ENCODE peak calls at places on chromosomes 13 and 19, in four cellular contexts. One of them, this sample, is unnamed.

GRCh38 chr13:96822900-96823299 is 171.4 kb downstream of the OXGR1 start:
- DNase-seq in AG04450: no peak
- DNase-seq in AG09309: no peak
- DNase-seq in fibroblast of lung: peak
- DNase-seq in this sample: no peak

GRCh38 chr19:52941941-52942370 is 18.7 kb upstream of the ZNF888 start:
- DNase-seq in AG04450: no peak
- DNase-seq in AG09309: no peak
- DNase-seq in fibroblast of lung: peak
- DNase-seq in this sample: no peak

GRCh38 chr13:72458701-72459100 is 268.7 kb downstream of the MZT1 start:
- DNase-seq in fibroblast of lung: peak
- DNase-seq in AG09309: no peak
- DNase-seq in AG04450: no peak
- DNase-seq in this sample: no peak

GRCh38 chr19:47040869-47041268 is 7.6 kb downstream of the TMEM160 start:
- DNase-seq in AG09309: no peak
- DNase-seq in AG04450: no peak
- DNase-seq in fibroblast of lung: no peak
- DNase-seq in this sample: no peak

GRCh38 chr19:18392936-18393335 is 4.5 kb downstream of the LRRC25 start:
- DNase-seq in fibroblast of lung: no peak
- DNase-seq in AG09309: no peak
- DNase-seq in AG04450: no peak
- DNase-seq in this sample: no peak

GRCh38 chr13:31631071-31631470 is 108.3 kb upstream of the RXFP2 start:
- DNase-seq in AG09309: no peak
- DNase-seq in fibroblast of lung: peak
- DNase-seq in AG04450: no peak
- DNase-seq in this sample: no peak

GRCh38 chr19:2613507-2614295 is 88.8 kb downstream of the GNG7 start:
- DNase-seq in fibroblast of lung: peak
- DNase-seq in AG09309: no peak
- DNase-seq in AG04450: no peak
- DNase-seq in this sample: no peak

GRCh38 chr19:4581381-4582111 is 22.1 kb upstream of the SEMA6B start:
- DNase-seq in fibroblast of lung: peak
- DNase-seq in AG04450: no peak
- DNase-seq in AG09309: no peak
- DNase-seq in this sample: no peak

GRCh38 chr13:49935171-49936084 is 712 bp downstream of the SPRYD7 start:
- DNase-seq in fibroblast of lung: peak
- DNase-seq in AG09309: no peak
- DNase-seq in AG04450: no peak
- DNase-seq in this sample: peak

GRCh38 chr19:9834302-9834725 is 804 bp upstream of the PIN1 start:
- DNase-seq in AG04450: no peak
- DNase-seq in AG09309: no peak
- DNase-seq in fibroblast of lung: no peak
- DNase-seq in this sample: no peak

GRCh38 chr13:92122454-92122853 is 724.0 kb downstream of the GPC5 start:
- DNase-seq in fibroblast of lung: peak
- DNase-seq in AG04450: no peak
- DNase-seq in AG09309: no peak
- DNase-seq in this sample: no peak

GRCh38 chr13:39665763-39666162 is 10.3 kb downstream of the COG6 start:
- DNase-seq in fibroblast of lung: no peak
- DNase-seq in AG04450: no peak
- DNase-seq in AG09309: no peak
- DNase-seq in this sample: no peak

GRCh38 chr19:4575267-4575793 is 15.8 kb upstream of the SEMA6B start:
- DNase-seq in AG09309: peak
- DNase-seq in fibroblast of lung: peak
- DNase-seq in AG04450: peak
- DNase-seq in this sample: peak

GRCh38 chr19:4866595-4867424 is 657 bp downstream of the PLIN3 start:
- DNase-seq in AG04450: no peak
- DNase-seq in fibroblast of lung: peak
- DNase-seq in AG09309: no peak
- DNase-seq in this sample: peak

GRCh38 chr19:51002542-51003311 is 1.3 kb upstream of the KLK8 start:
- DNase-seq in AG09309: no peak
- DNase-seq in fibroblast of lung: no peak
- DNase-seq in AG04450: no peak
- DNase-seq in this sample: no peak

GRCh38 chr13:64810701-64811258 is 2419.4 kb downstream of the PCDH9 start:
- DNase-seq in AG04450: no peak
- DNase-seq in AG09309: no peak
- DNase-seq in fibroblast of lung: peak
- DNase-seq in this sample: no peak

GRCh38 chr13:76683854-76684253 is 202.4 kb downstream of the KCTD12 start:
- DNase-seq in AG04450: no peak
- DNase-seq in AG09309: no peak
- DNase-seq in fibroblast of lung: no peak
- DNase-seq in this sample: no peak

GRCh38 chr13:52884429-52884828 is 36.0 kb upstream of the PCDH8 start:
- DNase-seq in AG04450: no peak
- DNase-seq in fibroblast of lung: no peak
- DNase-seq in AG09309: no peak
- DNase-seq in this sample: no peak

GRCh38 chr19:35718345-35719041 is 690 bp downstream of the KMT2B start:
- DNase-seq in AG04450: no peak
- DNase-seq in fibroblast of lung: peak
- DNase-seq in AG09309: no peak
- DNase-seq in this sample: no peak

GRCh38 chr19:18776736-18777135 is 14.4 kb downstream of the COMP start:
- DNase-seq in fibroblast of lung: peak
- DNase-seq in AG09309: no peak
- DNase-seq in AG04450: no peak
- DNase-seq in this sample: no peak

GRCh38 chr19:33724021-33724722 is 72.5 kb upstream of the KCTD15 start:
- DNase-seq in AG09309: no peak
- DNase-seq in AG04450: no peak
- DNase-seq in fibroblast of lung: no peak
- DNase-seq in this sample: no peak

GRCh38 chr13:99828114-99828513 is 143.5 kb downstream of the ZIC5 start:
- DNase-seq in AG09309: no peak
- DNase-seq in fibroblast of lung: no peak
- DNase-seq in AG04450: no peak
- DNase-seq in this sample: no peak

GRCh38 chr19:49474545-49474930 is 523 bp downstream of the FLT3LG start:
- DNase-seq in AG09309: no peak
- DNase-seq in fibroblast of lung: no peak
- DNase-seq in AG04450: no peak
- DNase-seq in this sample: no peak

GRCh38 chr19:53980553-53981407 is 10.7 kb upstream of the CACNG6 start:
- DNase-seq in AG04450: no peak
- DNase-seq in fibroblast of lung: peak
- DNase-seq in AG09309: no peak
- DNase-seq in this sample: no peak

GRCh38 chr13:51113186-51113881 is 2.3 kb upstream of the C13orf42 start:
- DNase-seq in AG04450: no peak
- DNase-seq in fibroblast of lung: no peak
- DNase-seq in AG09309: no peak
- DNase-seq in this sample: no peak

GRCh38 chr13:102903659-102904407 is 58.0 kb downstream of the ERCC5 start:
- DNase-seq in fibroblast of lung: no peak
- DNase-seq in AG09309: no peak
- DNase-seq in AG04450: no peak
- DNase-seq in this sample: no peak

GRCh38 chr13:90355162-90355751 is 992.2 kb upstream of the MIR17HG start:
- DNase-seq in AG04450: no peak
- DNase-seq in fibroblast of lung: no peak
- DNase-seq in AG09309: no peak
- DNase-seq in this sample: no peak

DNA sequence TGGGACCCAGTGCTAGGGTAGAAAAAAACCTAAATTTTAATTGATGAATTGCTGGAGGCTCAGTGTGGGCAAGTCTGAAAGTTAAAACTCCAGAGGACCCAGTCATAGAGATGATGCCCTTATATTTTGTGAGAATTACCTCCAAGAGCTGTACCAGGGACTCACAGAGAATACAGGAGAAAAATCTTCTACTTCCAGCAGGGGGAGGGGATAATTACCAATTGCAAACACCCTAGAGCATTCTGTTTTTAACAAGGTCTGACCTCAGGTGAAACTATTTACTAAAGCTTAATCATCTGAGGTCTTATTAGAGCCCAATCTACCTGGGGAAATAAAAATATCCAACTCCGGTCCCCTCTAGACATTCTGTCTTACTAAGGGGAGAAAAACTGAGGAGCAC is 994.7 kb upstream of the MIR17HG start:
- DNase-seq in fibroblast of lung: no peak
- DNase-seq in AG09309: no peak
- DNase-seq in AG04450: no peak
- DNase-seq in this sample: no peak
- TF ChIP-seq CTCF in fibroblast of lung: no peak
- TF ChIP-seq CTCF in AG09309: no peak
- TF ChIP-seq CTCF in AG04450: no peak
- TF ChIP-seq CTCF in this sample: no peak

GRCh38 chr19:14405380-14405757 is 13.8 kb downstream of the DDX39A start:
- DNase-seq in AG04450: no peak
- DNase-seq in AG09309: no peak
- DNase-seq in fibroblast of lung: no peak
- DNase-seq in this sample: no peak

GRCh38 chr19:14406645-14407331 is 12.4 kb downstream of the DDX39A start:
- DNase-seq in AG09309: no peak
- DNase-seq in fibroblast of lung: no peak
- DNase-seq in AG04450: no peak
- DNase-seq in this sample: no peak

GRCh38 chr19:14407889-14408640 is 11.1 kb downstream of the DDX39A start:
- DNase-seq in AG09309: no peak
- DNase-seq in AG04450: no peak
- DNase-seq in fibroblast of lung: no peak
- DNase-seq in this sample: no peak

GRCh38 chr19:14404322-14404721 is 14.8 kb downstream of the DDX39A start:
- DNase-seq in fibroblast of lung: no peak
- DNase-seq in AG09309: no peak
- DNase-seq in AG04450: no peak
- DNase-seq in this sample: no peak

DNA sequence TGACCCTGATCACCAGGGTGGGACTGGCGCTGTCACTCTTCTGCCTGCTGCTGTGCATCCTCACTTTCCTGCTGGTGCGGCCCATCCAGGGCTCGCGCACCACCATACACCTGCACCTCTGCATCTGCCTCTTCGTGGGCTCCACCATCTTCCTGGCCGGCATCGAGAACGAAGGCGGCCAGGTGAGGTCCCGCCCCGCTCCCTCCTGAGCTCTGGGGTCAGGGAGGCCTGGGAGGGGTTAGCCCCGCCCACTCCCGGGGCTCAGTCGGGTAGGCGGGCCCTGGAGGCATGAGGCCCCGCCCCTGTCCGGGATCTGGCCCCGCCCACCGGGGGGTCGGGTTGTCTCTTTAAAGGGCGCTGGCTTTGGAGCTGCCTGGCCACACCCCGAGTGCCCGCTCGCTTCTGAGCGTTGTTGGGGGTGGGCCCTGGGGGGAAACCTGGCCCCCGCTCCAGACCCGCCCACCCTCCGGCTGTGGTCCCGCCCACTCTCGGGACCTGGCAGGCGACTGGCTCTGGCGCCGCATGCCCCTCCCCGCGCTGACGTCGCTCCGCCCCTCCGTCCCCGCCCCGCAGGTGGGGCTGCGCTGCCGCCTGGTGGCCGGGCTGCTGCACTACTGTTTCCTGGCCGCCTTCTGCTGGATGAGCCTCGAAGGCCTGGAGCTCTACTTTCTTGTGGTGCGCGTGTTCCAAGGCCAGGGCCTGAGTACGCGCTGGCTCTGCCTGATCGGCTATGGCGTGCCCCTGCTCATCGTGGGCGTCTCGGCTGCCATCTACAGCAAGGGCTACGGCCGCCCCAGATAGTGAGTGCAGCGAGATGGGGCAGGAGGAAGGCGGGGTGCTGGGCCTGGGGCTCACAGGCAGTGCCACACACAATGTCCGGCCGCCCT is 13.1 kb downstream of the DDX39A start:
- DNase-seq in fibroblast of lung: peak
- DNase-seq in AG04450: no peak
- DNase-seq in AG09309: no peak
- DNase-seq in this sample: peak
- TF ChIP-seq CTCF in fibroblast of lung: peak
- TF ChIP-seq CTCF in AG04450: peak
- TF ChIP-seq CTCF in AG09309: peak
- TF ChIP-seq CTCF in this sample: peak

GRCh38 chr19:42290523-42291436 is 11.2 kb upstream of the PRR19 start:
- DNase-seq in AG09309: no peak
- DNase-seq in AG04450: no peak
- DNase-seq in fibroblast of lung: no peak
- DNase-seq in this sample: peak
- TF ChIP-seq CTCF in AG09309: peak
- TF ChIP-seq CTCF in AG04450: peak
- TF ChIP-seq CTCF in fibroblast of lung: peak
- TF ChIP-seq CTCF in this sample: peak

GRCh38 chr13:25885418-25885817 is 166.4 kb downstream of the SHISA2 start:
- DNase-seq in AG04450: no peak
- DNase-seq in AG09309: no peak
- DNase-seq in fibroblast of lung: no peak
- DNase-seq in this sample: no peak

GRCh38 chr13:25887962-25888655 is 163.7 kb downstream of the SHISA2 start:
- DNase-seq in AG09309: no peak
- DNase-seq in fibroblast of lung: no peak
- DNase-seq in AG04450: no peak
- DNase-seq in this sample: no peak

GRCh38 chr13:25890671-25891212 is 161.1 kb downstream of the SHISA2 start:
- DNase-seq in fibroblast of lung: no peak
- DNase-seq in AG09309: no peak
- DNase-seq in AG04450: no peak
- DNase-seq in this sample: no peak

GRCh38 chr13:25882732-25883357 is 169.0 kb downstream of the SHISA2 start:
- DNase-seq in fibroblast of lung: no peak
- DNase-seq in AG04450: no peak
- DNase-seq in AG09309: no peak
- DNase-seq in this sample: no peak

DNA sequence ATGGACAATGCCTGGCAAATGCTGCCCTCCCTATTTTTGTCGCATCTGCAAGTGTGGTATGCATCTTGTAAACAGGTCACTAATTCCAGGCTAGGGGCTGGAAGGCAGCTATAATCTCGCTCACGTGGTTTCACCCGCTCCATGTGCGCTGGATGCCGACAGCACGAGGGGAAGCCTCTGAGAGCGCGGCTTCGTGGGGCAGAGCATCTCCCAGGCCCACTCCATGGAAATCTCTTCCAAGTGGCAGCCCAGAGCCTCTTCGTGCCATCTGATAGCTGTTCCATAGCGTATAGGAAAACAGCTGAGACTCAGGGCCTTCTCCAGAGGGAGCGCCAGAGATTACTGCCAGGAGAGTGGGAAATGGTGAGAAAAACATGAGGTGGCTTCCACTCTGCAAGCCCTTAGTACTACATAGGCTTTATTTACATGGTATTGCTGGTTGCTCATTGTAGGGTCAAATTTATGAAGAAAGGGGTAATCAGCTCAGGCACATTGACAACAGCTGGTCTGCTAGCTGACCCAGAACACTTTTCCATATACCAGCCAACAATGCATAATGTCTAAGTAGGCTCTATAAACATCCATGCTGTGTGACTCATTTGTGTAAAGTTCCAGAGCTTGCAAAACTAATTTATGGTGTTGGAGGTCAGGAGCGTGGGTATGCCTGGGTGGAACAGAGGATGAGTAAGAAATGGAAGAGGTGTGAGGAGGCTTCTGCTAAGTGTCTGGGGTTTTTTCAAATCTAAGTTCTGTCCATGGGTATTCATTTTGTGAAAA is 165.2 kb downstream of the SHISA2 start:
- DNase-seq in fibroblast of lung: peak
- DNase-seq in AG04450: peak
- DNase-seq in AG09309: peak
- DNase-seq in this sample: no peak
- TF ChIP-seq CTCF in fibroblast of lung: no peak
- TF ChIP-seq CTCF in AG04450: no peak
- TF ChIP-seq CTCF in AG09309: no peak
- TF ChIP-seq CTCF in this sample: peak

This sample was measured in osteocyte.